ENCODE peak calls at places on chromosomes 7 and 10, in five cellular contexts. Q is neuronal stem cell, E is small intestine, C is hepatocyte, X is fibroblast of the aortic adventitia. B is an unnamed sample.

GRCh38 chr7:2475678-2476015 is 551 bp downstream of the GRIFIN start:
- DNase-seq in E (no peak), C (no peak), X (no peak), Q (no peak), B (no peak)

GRCh38 chr7:27793780-27794179 is 53.8 kb downstream of the TAX1BP1 start:
- DNase-seq in X (peak), Q (no peak), C (peak), E (no peak), B (no peak)

GRCh38 chr7:112668561-112668960 is 121.6 kb downstream of the TMEM168 start:
- DNase-seq in C (no peak), Q (no peak), E (no peak), X (no peak), B (no peak)

GRCh38 chr7:34096777-34097176 is 191.4 kb downstream of the BMPER start:
- DNase-seq in X (no peak), Q (no peak), E (no peak), C (no peak), B (no peak)

GRCh38 chr7:47622946-47623640 is 41.2 kb upstream of the TNS3 start:
- DNase-seq in Q (no peak), C (peak), X (peak), E (no peak), B (no peak)

GRCh38 chr7:140200102-140200989 is 23.6 kb upstream of the KDM7A start:
- DNase-seq in C (no peak), Q (no peak), X (peak), E (peak), B (peak)

GRCh38 chr10:119268871-119269506 is 61.6 kb downstream of the GRK5 start:
- DNase-seq in C (no peak), Q (no peak), X (no peak), E (no peak), B (no peak)

GRCh38 chr7:113635492-113635891 is 283.3 kb downstream of the PPP1R3A start:
- DNase-seq in Q (no peak), E (no peak), X (no peak), C (no peak), B (no peak)

GRCh38 chr7:102004229-102004628 is 186.8 kb downstream of the CUX1 start:
- DNase-seq in E (no peak), Q (no peak), C (no peak), X (peak), B (no peak)

GRCh38 chr7:146116452-146117219 is at the start of gene CNTNAP2:
- DNase-seq in Q (peak), E (no peak), C (peak), X (no peak), B (no peak)

GRCh38 chr10:119651514-119652327 is 541 bp downstream of the BAG3 start:
- DNase-seq in Q (peak), X (no peak), C (peak), E (peak), B (peak)

GRCh38 chr10:55024718-55025117 is 223.7 kb upstream of the PCDH15 start:
- DNase-seq in Q (no peak), X (no peak), C (peak), E (no peak), B (no peak)

GRCh38 chr7:116180302-116180701 is 30.0 kb upstream of the TES start:
- DNase-seq in C (peak), E (peak), Q (peak), X (peak), B (no peak)

GRCh38 chr7:155506854-155507337 is 39.5 kb downstream of the CNPY1 start:
- DNase-seq in C (peak), Q (no peak), X (no peak), E (no peak), B (no peak)

GRCh38 chr10:17915181-17915580 is 36.5 kb upstream of the SLC39A12 start:
- DNase-seq in E (no peak), X (peak), C (no peak), Q (no peak), B (no peak)

GRCh38 chr7:7157177-7157886 is 25.0 kb upstream of the C1GALT1 start:
- DNase-seq in X (peak), C (no peak), Q (no peak), E (no peak), B (no peak)

GRCh38 chr10:133277993-133278576 is 1.4 kb upstream of the ADAM8 start:
- DNase-seq in X (no peak), E (no peak), C (no peak), Q (no peak), B (peak)

GRCh38 chr10:118571123-118571522 is 24.3 kb downstream of the PRLHR start:
- DNase-seq in Q (peak), E (no peak), C (no peak), X (peak), B (no peak)

GRCh38 chr7:152588350-152588749 is 87.6 kb downstream of the XRCC2 start:
- DNase-seq in E (no peak), Q (no peak), X (peak), C (peak), B (no peak)

GRCh38 chr10:132421377-132422168 is 24.6 kb downstream of the PWWP2B start:
- DNase-seq in Q (no peak), C (peak), X (peak), E (peak), B (peak)

GRCh38 chr10:12839941-12840611 is 161.4 kb downstream of the CCDC3 start:
- DNase-seq in C (no peak), Q (no peak), E (no peak), X (peak), B (no peak)

GRCh38 chr7:103989785-103990775 is 622 bp upstream of the RELN start:
- DNase-seq in E (no peak), Q (peak), X (peak), C (peak), B (no peak)

GRCh38 chr10:1074063-1074747 is 18.0 kb downstream of the WDR37 start:
- DNase-seq in Q (no peak), X (no peak), C (no peak), E (no peak), B (no peak)

GRCh38 chr7:134778941-134779740 is at the start of gene CALD1:
- DNase-seq in X (peak), E (peak), C (peak), Q (peak), B (peak)

GRCh38 chr10:103835121-103836045 is 20.0 kb downstream of the SH3PXD2A start:
- DNase-seq in C (peak), Q (no peak), E (no peak), X (peak), B (no peak)

GRCh38 chr10:3099291-3100092 is 32.1 kb downstream of the PFKP start:
- DNase-seq in C (peak), Q (no peak), E (no peak), X (peak), B (no peak)

GRCh38 chr10:9018844-9019173 is 964.3 kb downstream of the GATA3 start:
- DNase-seq in X (no peak), E (no peak), C (no peak), Q (no peak), B (no peak)

GRCh38 chr7:28885771-28886170 is 72.4 kb downstream of the TRIL start:
- DNase-seq in Q (no peak), C (no peak), E (no peak), X (no peak), B (no peak)

GRCh38 chr10:61628875-61629513 is 33.7 kb upstream of the CABCOCO1 start:
- DNase-seq in C (peak), Q (no peak), X (peak), E (no peak), B (no peak)

GRCh38 chr10:71268247-71268691 is 50.8 kb upstream of the SLC29A3 start:
- DNase-seq in C (peak), X (peak), E (no peak), Q (no peak), B (no peak)

GRCh38 chr10:2893991-2894390 is 173.4 kb upstream of the PFKP start:
- DNase-seq in E (no peak), X (no peak), Q (no peak), C (no peak), B (no peak)

GRCh38 chr10:35416628-35417625 is 80.6 kb downstream of the CCNY start:
- DNase-seq in Q (no peak), C (no peak), X (no peak), E (no peak), B (no peak)

GRCh38 chr10:132609211-132609610 is 71.6 kb downstream of the INPP5A start:
- DNase-seq in C (no peak), E (no peak), X (no peak), Q (no peak), B (no peak)

GRCh38 chr7:47327698-47328391 is 254.1 kb downstream of the TNS3 start:
- DNase-seq in E (peak), X (peak), Q (peak), C (peak), B (peak)

GRCh38 chr10:24915304-24915703 is 37.1 kb downstream of the PRTFDC1 start:
- DNase-seq in Q (no peak), C (no peak), X (no peak), E (no peak), B (no peak)

GRCh38 chr10:100341953-100342626 is 4.9 kb upstream of the SCD start:
- DNase-seq in Q (peak), C (peak), X (peak), E (peak), B (peak)

GRCh38 chr10:6033954-6034353 is 28.2 kb downstream of the IL2RA start:
- DNase-seq in C (no peak), Q (no peak), E (no peak), X (no peak), B (no peak)

DNA sequence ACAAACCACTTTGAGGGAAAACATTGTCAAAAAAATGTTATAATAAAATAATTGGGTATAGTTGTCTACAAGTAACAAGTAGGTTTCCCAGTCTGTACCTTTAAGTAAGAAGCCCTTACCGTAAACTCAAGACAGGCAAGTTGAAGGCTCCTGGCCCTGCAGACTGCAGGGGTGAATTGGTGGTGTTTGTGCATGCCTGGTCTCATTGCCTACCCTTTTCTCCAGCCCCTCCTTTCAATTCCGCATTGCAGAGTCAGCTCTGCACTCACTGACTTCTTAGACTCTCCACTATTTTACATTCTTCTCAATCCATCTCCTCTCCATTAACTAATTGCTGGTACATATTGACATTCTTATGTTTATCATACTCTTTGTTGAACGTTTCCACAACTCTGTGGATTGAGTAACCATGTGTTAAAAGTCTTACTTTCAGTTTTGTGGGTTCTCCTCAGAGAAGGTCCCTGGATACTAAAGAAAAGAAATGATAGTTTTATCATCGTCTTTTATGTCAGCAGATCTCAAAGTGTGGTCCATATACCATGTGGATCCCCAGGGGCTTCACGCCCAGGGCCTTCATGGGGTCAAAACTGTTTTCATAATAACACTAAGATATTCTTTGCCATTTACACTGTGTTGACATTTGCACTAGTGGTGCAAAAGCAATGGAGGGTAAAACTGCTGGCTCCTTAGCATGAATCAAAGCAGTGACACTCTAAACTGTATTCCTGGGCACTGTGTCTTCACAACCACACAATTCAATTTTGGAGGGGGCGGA is 135.5 kb upstream of the FZD1 start:
- DNase-seq in Q (no peak), X (peak), E (no peak), C (no peak), B (no peak)
- H3K4me3 ChIP-seq in Q (no peak), X (peak), E (no peak), C (no peak), B (no peak)

GRCh38 chr10:30784521-30784895 is 155.0 kb upstream of the LYZL2 start:
- DNase-seq in Q (no peak), X (peak), E (peak), C (no peak), B (no peak)
- H3K4me3 ChIP-seq in Q (peak), X (peak), E (peak), C (peak), B (peak)

DNA sequence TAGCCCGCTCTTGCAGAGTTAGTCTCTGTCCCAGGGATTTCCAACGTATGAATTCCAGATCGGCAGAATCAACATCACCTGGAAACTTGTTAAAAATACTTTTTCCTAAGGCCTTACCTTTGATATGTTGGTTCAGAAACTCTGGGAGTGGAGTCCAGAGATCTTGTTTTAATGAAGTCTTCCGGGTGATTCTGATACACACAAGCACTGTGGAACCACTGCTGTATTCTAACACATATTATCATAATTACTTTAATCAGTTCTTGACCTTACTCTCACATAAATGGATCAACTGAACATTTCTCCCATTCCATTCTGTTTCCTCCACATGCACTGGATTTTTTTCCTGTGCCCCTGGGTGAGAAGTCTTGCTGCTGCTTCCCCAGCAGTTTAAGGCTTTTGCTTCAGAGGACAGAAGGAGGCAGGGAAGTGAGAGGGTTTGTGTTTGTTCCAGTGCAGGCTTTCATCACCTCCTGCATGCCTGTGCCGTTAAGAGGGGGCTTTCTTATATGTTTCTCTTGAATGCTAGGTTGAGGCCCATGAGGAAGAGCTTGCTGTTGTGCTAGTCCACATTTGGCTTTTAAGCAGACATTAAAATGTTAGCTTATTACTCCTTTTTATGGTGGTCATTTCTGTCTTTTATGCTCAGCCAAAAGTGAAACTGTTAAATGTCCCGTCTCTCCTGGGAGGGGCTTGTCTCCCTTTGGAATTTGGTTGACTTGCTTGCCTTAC is 32.4 kb downstream of the CCSER2 start:
- DNase-seq in Q (no peak), C (no peak), X (peak), E (peak), B (no peak)
- H3K4me3 ChIP-seq in Q (no peak), C (no peak), X (peak), E (no peak), B (peak)

GRCh38 chr7:73707045-73707631 is 12.3 kb downstream of the STX1A start:
- DNase-seq in C (no peak), X (no peak), E (peak), Q (no peak), B (peak)
- H3K4me3 ChIP-seq in C (no peak), X (no peak), E (no peak), Q (no peak), B (no peak)

DNA sequence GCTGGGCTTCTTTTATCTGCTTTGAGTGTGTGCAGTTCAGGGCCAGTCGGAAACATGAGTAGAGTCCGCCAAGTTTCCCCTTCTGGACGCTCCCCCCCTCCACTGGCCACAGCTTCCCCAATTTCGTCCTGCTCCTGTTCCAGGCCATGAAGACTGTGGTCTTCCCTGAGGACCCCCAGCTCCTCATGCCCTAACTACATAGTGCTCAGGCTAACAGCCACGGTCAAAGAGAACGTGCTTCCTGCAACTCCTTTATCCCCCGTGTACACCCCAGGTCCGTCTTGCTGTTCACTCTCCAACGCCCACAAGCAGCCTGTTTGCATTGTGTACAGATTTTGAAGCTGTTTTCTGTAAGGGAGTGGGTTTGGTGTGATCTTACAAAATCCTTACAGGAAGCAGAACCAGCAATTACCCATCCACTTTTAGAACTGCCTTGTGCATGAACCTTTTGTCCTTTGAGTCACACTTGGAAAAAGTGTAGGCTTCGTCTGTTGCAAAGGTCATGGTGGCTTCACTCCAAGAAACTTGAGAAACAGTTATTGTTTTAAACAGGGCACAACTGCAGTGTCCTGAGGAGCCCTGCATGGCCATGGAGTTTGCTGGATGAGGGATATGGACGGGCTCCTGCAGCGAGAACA is 77.0 kb upstream of the FAM20C start:
- DNase-seq in C (peak), E (peak), X (peak), Q (no peak), B (no peak)
- H3K4me3 ChIP-seq in C (no peak), E (no peak), X (no peak), Q (no peak), B (no peak)

B was measured in stomach.